ENCODE peak calls at places on chromosomes 2 and 18, in nine cellular contexts. Z, H, I, G, D, X, L, N and A are unnamed samples.

GRCh38 chr2:185082749-185083148 is 484.4 kb downstream of the ZNF804A start:
- DNase-seq in Z (no peak), H (no peak), I (no peak), G (no peak), D (no peak), X (no peak), L (no peak), N (no peak), A (no peak)

GRCh38 chr2:152464853-152465470 is 130.0 kb downstream of the FMNL2 start:
- DNase-seq in Z (no peak), H (no peak), I (no peak), G (no peak), D (no peak), X (no peak), L (no peak), N (no peak), A (no peak)

GRCh38 chr18:21345851-21346250 is 103.8 kb downstream of the GREB1L start:
- DNase-seq in Z (no peak), H (no peak), I (no peak), G (no peak), D (no peak), X (no peak), L (no peak), N (no peak), A (no peak)

GRCh38 chr2:124079045-124079444 is 54.0 kb downstream of the CNTNAP5 start:
- DNase-seq in Z (no peak), H (no peak), I (no peak), G (no peak), D (no peak), X (no peak), L (no peak), N (no peak), A (no peak)

GRCh38 chr2:137287934-137288639 is 522.7 kb downstream of the THSD7B start:
- DNase-seq in Z (no peak), H (no peak), I (no peak), G (no peak), D (no peak), X (no peak), L (peak), N (no peak), A (no peak)

GRCh38 chr2:237689569-237690131 is 62.3 kb downstream of the LRRFIP1 start:
- DNase-seq in Z (no peak), H (no peak), I (no peak), G (no peak), D (no peak), X (no peak), L (no peak), N (no peak), A (no peak)

GRCh38 chr2:195543902-195544894 is 112.8 kb upstream of the SLC39A10 start:
- DNase-seq in Z (no peak), H (peak), I (no peak), G (no peak), D (no peak), X (no peak), L (peak), N (peak), A (no peak)

GRCh38 chr2:8285081-8285480 is 396.8 kb upstream of the ID2 start:
- DNase-seq in Z (no peak), H (no peak), I (no peak), G (no peak), D (no peak), X (no peak), L (peak), N (no peak), A (no peak)

GRCh38 chr2:62196278-62196901 is 475 bp downstream of the B3GNT2 start:
- DNase-seq in Z (no peak), H (no peak), I (peak), G (peak), D (peak), X (peak), L (no peak), N (no peak), A (no peak)

GRCh38 chr2:149333636-149334035 is 3.2 kb downstream of the LYPD6 start:
- DNase-seq in Z (no peak), H (no peak), I (no peak), G (no peak), D (no peak), X (no peak), L (no peak), N (no peak), A (no peak)

GRCh38 chr2:10965241-10965843 is 53.6 kb downstream of the KCNF1 start:
- DNase-seq in Z (no peak), H (no peak), I (no peak), G (no peak), D (no peak), X (no peak), L (no peak), N (no peak), A (no peak)

GRCh38 chr2:240430595-240430994 is 4.9 kb upstream of the GPC1 start:
- DNase-seq in Z (no peak), H (no peak), I (no peak), G (peak), D (no peak), X (no peak), L (no peak), N (no peak), A (no peak)

GRCh38 chr2:100733344-100734187 is 86.4 kb upstream of the NPAS2 start:
- DNase-seq in Z (no peak), H (no peak), I (no peak), G (no peak), D (no peak), X (no peak), L (peak), N (peak), A (no peak)

GRCh38 chr2:156321243-156321904 is 11.1 kb downstream of the NR4A2 start:
- DNase-seq in Z (no peak), H (no peak), I (peak), G (no peak), D (no peak), X (no peak), L (no peak), N (peak), A (no peak)

GRCh38 chr2:239949079-239949478 is 76.1 kb downstream of the NDUFA10 start:
- DNase-seq in Z (no peak), H (no peak), I (no peak), G (no peak), D (no peak), X (no peak), L (no peak), N (no peak), A (no peak)

GRCh38 chr18:76984193-76985155 is 148.1 kb downstream of the MBP start:
- DNase-seq in Z (no peak), H (no peak), I (peak), G (no peak), D (no peak), X (no peak), L (no peak), N (no peak), A (no peak)

GRCh38 chr2:180145163-180145562 is 138.1 kb upstream of the CWC22 start:
- DNase-seq in Z (no peak), H (no peak), I (no peak), G (no peak), D (no peak), X (no peak), L (no peak), N (no peak), A (no peak)

GRCh38 chr18:34330308-34330707 is 105.6 kb upstream of the NOL4 start:
- DNase-seq in Z (no peak), H (no peak), I (no peak), G (no peak), D (no peak), X (no peak), L (no peak), N (no peak), A (no peak)

GRCh38 chr2:46332686-46333281 is 35.6 kb downstream of the EPAS1 start:
- DNase-seq in Z (no peak), H (no peak), I (no peak), G (no peak), D (no peak), X (no peak), L (peak), N (peak), A (no peak)

GRCh38 chr2:20585710-20586378 is 65.1 kb downstream of the HS1BP3 start:
- DNase-seq in Z (no peak), H (no peak), I (no peak), G (no peak), D (no peak), X (no peak), L (no peak), N (no peak), A (no peak)

GRCh38 chr2:146730882-146731281 is 1113.9 kb upstream of the ACVR2A start:
- DNase-seq in Z (no peak), H (peak), I (no peak), G (no peak), D (no peak), X (no peak), L (peak), N (no peak), A (no peak)

GRCh38 chr2:8146329-8147048 is 535.4 kb upstream of the ID2 start:
- DNase-seq in Z (no peak), H (no peak), I (no peak), G (no peak), D (no peak), X (peak), L (peak), N (no peak), A (no peak)

GRCh38 chr18:68034293-68034692 is 517.8 kb upstream of the DSEL start:
- DNase-seq in Z (peak), H (peak), I (no peak), G (no peak), D (no peak), X (no peak), L (peak), N (peak), A (no peak)

GRCh38 chr2:42812899-42813479 is 20.6 kb upstream of the HAAO start:
- DNase-seq in Z (no peak), H (peak), I (no peak), G (no peak), D (no peak), X (peak), L (peak), N (no peak), A (no peak)

GRCh38 chr2:150911766-150912280 is 349.8 kb downstream of the RBM43 start:
- DNase-seq in Z (peak), H (peak), I (no peak), G (no peak), D (no peak), X (no peak), L (peak), N (peak), A (no peak)

GRCh38 chr2:199488772-199489400 is 31.1 kb upstream of the SATB2 start:
- DNase-seq in Z (no peak), H (peak), I (no peak), G (peak), D (peak), X (peak), L (peak), N (peak), A (no peak)

GRCh38 chr2:71190959-71191943 is 35.7 kb downstream of the PAIP2B start:
- DNase-seq in Z (no peak), H (no peak), I (no peak), G (no peak), D (no peak), X (peak), L (peak), N (peak), A (no peak)